ENCODE peak calls at places on chromosomes 4 and X, in four cellular contexts. V is endothelial cell of umbilical vein, B is suprapubic skin, E is SK-N-SH. C is an unnamed sample.

GRCh38 chr4:11354531-11354930 is 74.2 kb downstream of the HS3ST1 start:
- DNase-seq in V (no peak), B (no peak), E (no peak), C (no peak)

GRCh38 chr4:76585897-76586360 is 150.9 kb downstream of the SHROOM3 start:
- DNase-seq in V (peak), B (peak), E (no peak), C (no peak)

GRCh38 chr4:183637461-183637860 is 21.5 kb downstream of the RWDD4 start:
- DNase-seq in V (peak), B (no peak), E (no peak), C (no peak)

GRCh38 chrX:48474127-48474526 is 1.9 kb upstream of the FTSJ1 start:
- DNase-seq in V (no peak), B (no peak), E (peak), C (no peak)

GRCh38 chr4:83833920-83834319 is 298.0 kb downstream of the GPAT3 start:
- DNase-seq in V (no peak), B (no peak), E (no peak), C (no peak)

GRCh38 chrX:39705299-39705698 is 392.5 kb downstream of the BCOR start:
- DNase-seq in V (peak), B (peak), E (no peak), C (peak)

GRCh38 chrX:56219702-56220101 is 12.5 kb upstream of the KLF8 start:
- DNase-seq in V (peak), B (no peak), E (no peak), C (no peak)

GRCh38 chr4:166293551-166293950 is 420.5 kb downstream of the TLL1 start:
- DNase-seq in V (peak), B (no peak), E (no peak), C (no peak)

GRCh38 chrX:20362268-20363002 is 95.7 kb upstream of the RPS6KA3 start:
- DNase-seq in V (peak), B (no peak), E (no peak), C (no peak)

GRCh38 chrX:10512741-10513140 is 107.6 kb downstream of the MID1 start:
- DNase-seq in V (no peak), B (no peak), E (no peak), C (no peak)

GRCh38 chr4:187739771-187740170 is 255.8 kb upstream of the ZFP42 start:
- DNase-seq in V (no peak), B (no peak), E (no peak), C (no peak)

GRCh38 chr4:143883529-143883928 is 21.8 kb downstream of the GYPE start:
- DNase-seq in V (no peak), B (no peak), E (no peak), C (no peak)

GRCh38 chr4:73152893-73153292 is 83.4 kb upstream of the COX18 start:
- DNase-seq in V (no peak), B (no peak), E (no peak), C (no peak)

GRCh38 chr4:98506462-98507132 is 151.8 kb downstream of the TSPAN5 start:
- DNase-seq in V (peak), B (no peak), E (peak), C (no peak)

GRCh38 chrX:115112411-115112810 is 76.8 kb upstream of the RBMXL3 start:
- DNase-seq in V (no peak), B (no peak), E (no peak), C (no peak)

GRCh38 chr4:81623434-81623833 is 151.7 kb upstream of the RASGEF1B start:
- DNase-seq in V (no peak), B (no peak), E (no peak), C (no peak)

GRCh38 chr4:23135792-23136645 is 443.3 kb downstream of the GBA3 start:
- DNase-seq in V (peak), B (no peak), E (peak), C (peak)

GRCh38 chr4:1193206-1194027 is 21.0 kb upstream of the SPON2 start:
- DNase-seq in V (no peak), B (peak), E (peak), C (no peak)

GRCh38 chr4:59612235-59612634 is 1587.9 kb upstream of the ADGRL3 start:
- DNase-seq in V (no peak), B (no peak), E (no peak), C (no peak)

GRCh38 chrX:128862557-128862956 is 660.7 kb downstream of the SMARCA1 start:
- DNase-seq in V (no peak), B (no peak), E (no peak), C (no peak)
- TF ChIP-seq POLR2AphosphoS5 in V (no peak), B (no peak), E (no peak), C (no peak)

DNA sequence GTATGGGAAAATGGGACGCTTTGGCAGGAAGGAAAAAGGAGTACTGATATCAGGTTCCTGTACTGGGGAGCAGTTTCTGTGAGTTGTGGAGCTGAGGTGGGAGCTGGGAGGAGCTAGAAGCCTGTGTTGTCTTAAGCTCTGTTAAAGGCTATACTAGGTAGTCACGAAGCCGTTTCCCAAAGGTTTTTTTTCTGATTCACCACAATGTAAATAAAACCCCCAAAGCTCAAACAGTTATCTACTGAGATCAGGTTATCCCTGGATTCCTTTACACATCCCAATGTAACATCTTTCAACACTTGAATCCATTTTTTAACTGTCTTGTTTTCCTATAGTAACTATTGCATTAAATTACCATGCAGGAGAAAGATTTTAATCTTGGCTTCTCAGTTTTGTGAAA is 297.4 kb upstream of the SFRP2 start:
- DNase-seq in V (no peak), B (no peak), E (no peak), C (no peak)
- TF ChIP-seq POLR2AphosphoS5 in V (no peak), B (no peak), E (no peak), C (no peak)

DNA sequence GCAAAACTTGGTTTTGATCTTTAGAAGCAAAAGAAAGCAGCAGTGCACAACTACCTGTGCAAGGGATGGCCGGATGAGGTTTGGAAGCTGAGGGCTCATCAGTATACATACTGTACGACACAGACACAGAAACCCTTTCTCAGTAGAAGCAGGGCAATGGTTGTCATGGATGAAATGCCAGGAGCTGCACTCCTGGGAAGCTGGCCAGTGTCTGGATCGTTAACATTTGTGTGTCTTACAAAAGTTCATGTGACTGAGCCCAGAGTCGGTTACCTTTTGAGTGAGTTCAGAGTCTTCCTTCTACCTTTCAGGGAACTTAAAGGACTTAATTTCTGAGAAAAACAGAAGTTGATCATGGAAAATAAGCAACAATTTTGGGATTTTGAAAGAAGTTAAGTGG is 230.3 kb downstream of the APBB2 start:
- DNase-seq in V (no peak), B (no peak), E (no peak), C (no peak)
- TF ChIP-seq POLR2AphosphoS5 in V (no peak), B (no peak), E (no peak), C (no peak)

GRCh38 chrX:41344053-41344452 is 10.1 kb downstream of the DDX3X start:
- DNase-seq in V (no peak), B (no peak), E (no peak), C (no peak)
- TF ChIP-seq POLR2AphosphoS5 in V (no peak), B (no peak), E (no peak), C (no peak)

GRCh38 chr4:25484243-25484721 is 107.2 kb downstream of the ANAPC4 start:
- DNase-seq in V (no peak), B (no peak), E (no peak), C (no peak)

GRCh38 chr4:25486171-25486570 is 109.1 kb downstream of the ANAPC4 start:
- DNase-seq in V (peak), B (no peak), E (no peak), C (no peak)

GRCh38 chr4:25487155-25487554 is 110.1 kb downstream of the ANAPC4 start:
- DNase-seq in V (no peak), B (no peak), E (no peak), C (no peak)

GRCh38 chr4:25485104-25485503 is 108.0 kb downstream of the ANAPC4 start:
- DNase-seq in V (no peak), B (no peak), E (no peak), C (no peak)

GRCh38 chr4:25489221-25489797 is 112.2 kb downstream of the ANAPC4 start:
- DNase-seq in V (no peak), B (no peak), E (no peak), C (no peak)
- TF ChIP-seq POLR2AphosphoS5 in V (no peak), B (no peak), E (no peak), C (no peak)

GRCh38 chr4:56995525-56995924 is 16.8 kb downstream of the POLR2B start:
- DNase-seq in V (peak), B (no peak), E (no peak), C (no peak)
- TF ChIP-seq POLR2AphosphoS5 in V (no peak), B (no peak), E (no peak), C (no peak)

DNA sequence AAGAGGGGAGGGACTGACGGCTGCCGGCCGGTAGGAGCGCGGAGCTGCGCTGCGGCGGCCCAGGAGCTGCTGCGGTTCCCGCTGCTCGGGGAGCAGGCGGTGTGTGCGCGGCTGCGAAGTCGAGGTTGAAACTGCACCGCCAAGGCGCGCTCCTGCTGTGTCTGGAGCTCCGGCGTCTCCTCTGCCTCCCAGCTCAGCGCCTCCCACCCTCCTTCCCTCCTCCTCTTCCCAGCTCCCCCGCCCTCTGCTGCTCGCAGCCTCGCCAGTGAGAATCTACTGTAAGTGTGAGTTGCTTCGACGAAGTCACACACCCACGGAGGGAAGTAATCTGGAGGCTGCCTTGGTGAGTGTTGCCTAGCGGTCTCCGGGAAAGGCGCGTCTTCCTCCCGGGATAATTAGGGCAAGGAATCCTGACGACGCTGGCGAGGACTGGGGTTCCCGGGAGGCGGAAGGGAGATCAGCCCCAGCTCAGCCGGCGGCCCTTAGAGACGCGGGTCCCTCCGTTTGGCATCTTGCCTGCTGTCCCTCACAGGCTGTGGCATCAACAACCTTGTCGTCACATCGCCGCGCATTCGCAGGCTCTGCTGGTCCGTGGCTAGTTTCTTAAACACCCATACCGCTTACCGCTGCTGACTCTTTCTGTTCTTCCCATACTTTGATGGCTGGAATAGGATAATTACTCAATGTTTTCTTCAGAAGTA is at the start of gene EPHA5:
- DNase-seq in V (peak), B (peak), E (peak), C (no peak)
- TF ChIP-seq POLR2AphosphoS5 in V (peak), B (no peak), E (no peak), C (no peak)

DNA sequence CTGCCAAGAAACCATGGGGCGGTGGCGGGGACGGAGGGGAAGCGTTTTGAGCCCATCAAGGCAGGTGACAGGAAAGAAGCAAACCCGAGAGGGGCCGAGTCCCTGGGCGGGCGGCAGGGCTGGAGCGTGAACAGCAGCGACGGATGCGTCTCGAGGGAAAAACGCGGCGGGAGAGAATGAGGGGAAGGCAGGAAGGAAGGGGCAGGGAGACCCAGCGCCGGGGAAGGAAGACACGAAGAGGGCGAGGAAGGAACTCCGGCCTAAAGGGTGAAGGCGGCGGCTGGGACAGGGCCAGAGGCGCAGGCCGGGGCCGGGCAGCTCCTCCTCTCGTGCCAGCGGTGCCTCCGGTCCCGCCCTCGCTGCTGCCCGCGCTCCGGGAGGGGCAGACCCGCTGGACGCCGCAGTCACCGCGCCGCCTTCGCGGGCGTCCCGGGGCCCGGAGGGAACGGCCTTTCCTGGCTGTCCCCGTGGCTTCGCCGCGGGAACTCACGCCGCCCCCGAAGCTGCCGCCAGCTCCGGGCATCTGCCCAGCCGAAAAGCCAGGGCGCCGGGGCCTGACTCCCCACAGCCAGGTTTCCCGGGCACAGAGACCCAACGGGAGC is 751 bp upstream of the RGS12 start:
- DNase-seq in V (no peak), B (peak), E (peak), C (peak)
- TF ChIP-seq POLR2AphosphoS5 in V (peak), B (no peak), E (no peak), C (no peak)

DNA sequence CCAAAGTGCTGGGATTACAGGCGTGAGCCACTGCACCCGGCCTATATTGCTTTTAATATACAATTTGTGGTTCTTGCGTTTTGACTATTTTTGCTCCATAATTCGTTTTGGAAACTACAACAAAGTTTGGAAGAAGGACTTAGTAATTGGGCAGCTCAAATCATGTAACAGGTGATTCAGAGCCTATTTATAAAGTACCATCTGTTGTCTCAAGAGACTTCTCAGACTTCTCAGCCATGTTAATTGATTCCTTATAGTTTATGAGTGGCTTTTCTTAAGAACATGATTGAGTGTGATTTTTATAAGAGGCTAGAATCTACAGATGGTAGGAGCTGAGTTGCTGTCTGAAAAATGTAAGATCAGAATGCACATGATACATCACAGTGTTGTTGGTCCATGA is 240.2 kb downstream of the ADGRL3 start:
- DNase-seq in V (no peak), B (no peak), E (no peak), C (no peak)
- TF ChIP-seq POLR2AphosphoS5 in V (no peak), B (no peak), E (no peak), C (no peak)

DNA sequence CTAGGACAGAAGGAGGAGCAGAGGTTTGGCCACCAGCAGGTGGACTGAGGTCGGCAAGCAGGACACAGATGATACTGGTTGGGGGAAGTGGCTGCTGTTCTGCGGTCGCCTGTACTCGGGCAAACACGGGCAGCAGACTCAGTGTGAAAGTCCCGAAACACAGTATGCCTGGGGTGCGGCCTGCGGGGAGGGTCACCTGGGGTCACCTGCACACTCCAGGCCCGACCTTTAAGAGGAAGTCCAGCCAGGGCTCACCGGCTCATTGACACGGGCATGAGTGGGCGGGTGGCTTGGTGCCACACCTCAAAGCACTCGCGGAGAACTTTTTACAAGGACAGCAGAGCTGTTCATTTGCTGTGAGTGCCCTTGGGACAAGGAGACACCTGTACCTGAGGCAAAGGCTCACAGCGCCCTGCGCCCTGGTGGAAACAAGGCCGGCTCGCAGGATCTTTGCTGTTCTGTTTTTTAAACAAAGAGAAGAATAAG is 71.5 kb upstream of the MXD4 start:
- DNase-seq in V (no peak), B (no peak), E (peak), C (peak)
- TF ChIP-seq POLR2AphosphoS5 in V (no peak), B (no peak), E (no peak), C (peak)

C was measured in HL-60.